ENCODE peak calls at places on chromosomes 4 and X, in five cellular contexts. J is sciatic nerve; T is pons; R is foreskin fibroblast; E is stimulated activated effector memory CD8-positive, alpha-beta T cell treated with anti-CD3 and anti-CD28 coated beads, Interleukin-12 subunit alpha, Interleukin-12 subunit beta, amount 100 ng/mL, for 72 hours. A is an unnamed sample.

GRCh38 chr4:101086801-101087586 is 260.3 kb downstream of the PPP3CA start:
- DNase-seq in R (no peak), J (no peak), T (no peak), E (no peak), A (peak; percentile 42)

GRCh38 chrX:71989768-71990167 is 79.1 kb downstream of the NHSL2 start:
- DNase-seq in R (peak; percentile 59), E (no peak), J (peak; percentile 68), T (no peak), A (peak; percentile 42)

GRCh38 chr4:95742872-95743271 is 97.0 kb upstream of the PDHA2 start:
- DNase-seq in T (peak; percentile 57), J (no peak), R (no peak), E (no peak), A (no peak)

GRCh38 chrX:3052864-3053263 is 11.6 kb downstream of the ARSF start:
- DNase-seq in E (no peak), J (no peak), R (no peak), T (peak; percentile 29), A (no peak)

GRCh38 chr4:140971077-140971792 is 162.0 kb downstream of the RNF150 start:
- DNase-seq in T (no peak), J (no peak), E (no peak), R (no peak), A (no peak)

GRCh38 chrX:7168366-7168765 is 20.4 kb upstream of the PUDP start:
- DNase-seq in T (no peak), J (no peak), R (no peak), E (no peak), A (no peak)

GRCh38 chr4:48237996-48238645 is 31.5 kb downstream of the TEC start:
- DNase-seq in T (peak; percentile 7), J (no peak), R (peak; percentile 43), E (no peak), A (peak; percentile 4)

GRCh38 chr4:122764808-122765189 is 32.3 kb downstream of the BBS12 start:
- DNase-seq in E (no peak), R (peak; percentile 88), T (no peak), J (no peak), A (no peak)

GRCh38 chr4:169351860-169352259 is 81.1 kb upstream of the SH3RF1 start:
- DNase-seq in T (peak; percentile 28), E (no peak), J (no peak), R (peak; percentile 19), A (no peak)

GRCh38 chrX:44459501-44459900 is 83.2 kb downstream of the FUNDC1 start:
- DNase-seq in R (peak; percentile 21), T (no peak), J (no peak), E (no peak), A (no peak)

GRCh38 chrX:40736170-40736505 is 796 bp upstream of the MED14 start:
- DNase-seq in T (no peak), E (no peak), J (no peak), R (no peak), A (no peak)

GRCh38 chr4:142549726-142550463 is 296.2 kb downstream of the INPP4B start:
- DNase-seq in T (no peak), J (no peak), E (no peak), R (peak; percentile 86), A (peak; percentile 65)

GRCh38 chrX:41491267-41492004 is 44.3 kb downstream of the NYX start:
- DNase-seq in R (peak; percentile 86), E (no peak), T (peak; percentile 3), J (no peak), A (peak; percentile 68)

GRCh38 chr4:18556402-18556801 is 534.8 kb upstream of the LCORL start:
- DNase-seq in E (no peak), J (no peak), T (no peak), R (no peak), A (no peak)

GRCh38 chrX:51155157-51155556 is 177.5 kb upstream of the NUDT10 start:
- DNase-seq in J (no peak), E (no peak), R (no peak), T (no peak), A (no peak)

GRCh38 chrX:11470231-11470630 is 177.0 kb downstream of the AMELX start:
- DNase-seq in E (no peak), J (no peak), T (no peak), R (peak; percentile 82), A (no peak)

GRCh38 chr4:94595880-94596483 is 144.2 kb downstream of the PDLIM5 start:
- DNase-seq in J (no peak), E (no peak), T (peak; percentile 69), R (peak; percentile 67), A (peak; percentile 54)

GRCh38 chr4:86338989-86339388 is 20.9 kb downstream of the MAPK10 start:
- DNase-seq in E (no peak), J (no peak), T (no peak), R (peak; percentile 97), A (no peak)

GRCh38 chr4:169986369-169986768 is 39.8 kb downstream of the MFAP3L start:
- DNase-seq in E (no peak), R (no peak), T (no peak), J (no peak), A (no peak)

GRCh38 chr4:15336410-15337184 is 91.2 kb upstream of the C1QTNF7 start:
- DNase-seq in E (no peak), T (no peak), R (peak; percentile 88), J (no peak), A (no peak)

GRCh38 chr4:111210576-111210975 is 587.7 kb upstream of the PITX2 start:
- DNase-seq in J (no peak), E (no peak), T (no peak), R (no peak), A (no peak)

A was measured in SK-MEL-5.